ENCODE peak calls at places on chromosome 6, in four cellular contexts. Z is GOT3; J is stimulated activated CD4-positive, alpha-beta T cell treated with anti-CD3 and anti-CD28 coated beads, Interleukin-1b, Interleukin-23, amount 100 ng/mL, for 4 hours; F is amygdala. Y is an unnamed sample.

GRCh38 chr6:17098538-17098937 is 3.3 kb upstream of the STMND1 start:
- DNase-seq in Z (no peak), J (no peak), F (no peak), Y (no peak)

GRCh38 chr6:34412054-34412453 is 13.8 kb downstream of the RPS10 start:
- DNase-seq in Z (no peak), J (no peak), F (peak; percentile 35), Y (no peak)

GRCh38 chr6:159594750-159595117 is 98.3 kb downstream of the SOD2 start:
- DNase-seq in Z (no peak), J (no peak), F (no peak), Y (no peak)

GRCh38 chr6:39143238-39143930 is 28.4 kb upstream of the SAYSD1 start:
- DNase-seq in Z (no peak), J (no peak), F (no peak), Y (no peak)

GRCh38 chr6:44222486-44222986 is 859 bp upstream of the SLC29A1 start:
- DNase-seq in Z (no peak), J (no peak), F (no peak), Y (no peak)

GRCh38 chr6:1497593-1498105 is 108.3 kb downstream of the FOXF2 start:
- DNase-seq in Z (no peak), J (no peak), F (no peak), Y (no peak)

GRCh38 chr6:44237813-44238433 is 9.0 kb upstream of the HSP90AB1 start:
- DNase-seq in Z (peak; percentile 34), J (peak; percentile 70), F (peak; percentile 75), Y (peak; percentile 64)

GRCh38 chr6:455006-455585 is 63.5 kb downstream of the IRF4 start:
- DNase-seq in Z (no peak), J (no peak), F (no peak), Y (no peak)

GRCh38 chr6:54255881-54256280 is 52.4 kb upstream of the TINAG start:
- DNase-seq in Z (no peak), J (no peak), F (no peak), Y (no peak)

GRCh38 chr6:155638200-155638599 is 182.6 kb upstream of the NOX3 start:
- DNase-seq in Z (no peak), J (no peak), F (no peak), Y (no peak)

GRCh38 chr6:16766836-16767745 is 5.8 kb upstream of the ATXN1 start:
- DNase-seq in Z (no peak), J (no peak), F (no peak), Y (no peak)

GRCh38 chr6:57085441-57085840 is 4.5 kb upstream of the ZNF451 start:
- DNase-seq in Z (no peak), J (no peak), F (no peak), Y (no peak)

GRCh38 chr6:168407842-168408241 is 33.1 kb upstream of the SMOC2 start:
- DNase-seq in Z (no peak), J (no peak), F (no peak), Y (no peak)

GRCh38 chr6:148608211-148608951 is 138.4 kb upstream of the UST start:
- DNase-seq in Z (no peak), J (no peak), F (no peak), Y (no peak)

GRCh38 chr6:154247119-154247814 is 109.3 kb downstream of the IPCEF1 start:
- DNase-seq in Z (no peak), J (no peak), F (no peak), Y (no peak)

GRCh38 chr6:149862901-149863595 is 1.1 kb downstream of the LRP11 start:
- DNase-seq in Z (peak; percentile 56), J (peak; percentile 24), F (peak; percentile 61), Y (no peak)

GRCh38 chr6:2038096-2038495 is 207.3 kb downstream of the GMDS start:
- DNase-seq in Z (no peak), J (no peak), F (no peak), Y (no peak)

GRCh38 chr6:101129851-101130250 is 248.7 kb upstream of the ASCC3 start:
- DNase-seq in Z (no peak), J (no peak), F (no peak), Y (no peak)

Y was measured in T follicular helper cell.